ENCODE peak calls at places on chromosomes 11 and 22, in five cellular contexts. One of them, this sample, is unnamed.
A peak's percentile ranks its signal among the peaks of the same experiment; 100 is the strongest.

GRCh38 chr11:69293819-69294505 is at the start of gene MYEOV:
- DNase-seq in dorsolateral prefrontal cortex: no peak
- DNase-seq in fibroblast of lung: peak; percentile 33
- DNase-seq in Panc1: peak; percentile 86
- DNase-seq in sigmoid colon: no peak
- DNase-seq in this sample: no peak

GRCh38 chr22:21623402-21623970 is 6.3 kb downstream of the YDJC start:
- DNase-seq in fibroblast of lung: no peak
- DNase-seq in sigmoid colon: no peak
- DNase-seq in Panc1: no peak
- DNase-seq in dorsolateral prefrontal cortex: peak; percentile 53
- DNase-seq in this sample: no peak

GRCh38 chr22:37817705-37818311 is 5.4 kb upstream of the GALR3 start:
- DNase-seq in Panc1: no peak
- DNase-seq in fibroblast of lung: peak; percentile 76
- DNase-seq in sigmoid colon: peak; percentile 90
- DNase-seq in dorsolateral prefrontal cortex: peak; percentile 90
- DNase-seq in this sample: no peak

GRCh38 chr22:38110863-38111852 is 674 bp upstream of the BAIAP2L2 start:
- DNase-seq in fibroblast of lung: no peak
- DNase-seq in dorsolateral prefrontal cortex: no peak
- DNase-seq in Panc1: no peak
- DNase-seq in sigmoid colon: no peak
- DNase-seq in this sample: peak; percentile 29

GRCh38 chr11:121435796-121436511 is 16.2 kb upstream of the SORL1 start:
- DNase-seq in sigmoid colon: no peak
- DNase-seq in dorsolateral prefrontal cortex: no peak
- DNase-seq in fibroblast of lung: no peak
- DNase-seq in Panc1: no peak
- DNase-seq in this sample: no peak

GRCh38 chr11:45042560-45042959 is 91.9 kb upstream of the TP53I11 start:
- DNase-seq in Panc1: no peak
- DNase-seq in fibroblast of lung: no peak
- DNase-seq in sigmoid colon: no peak
- DNase-seq in dorsolateral prefrontal cortex: no peak
- DNase-seq in this sample: no peak

GRCh38 chr11:71252782-71253730 is 679 bp upstream of the SHANK2 start:
- DNase-seq in Panc1: no peak
- DNase-seq in dorsolateral prefrontal cortex: no peak
- DNase-seq in fibroblast of lung: peak; percentile 56
- DNase-seq in sigmoid colon: no peak
- DNase-seq in this sample: peak; percentile 89

GRCh38 chr11:66289548-66290331 is 797 bp upstream of the YIF1A start:
- DNase-seq in fibroblast of lung: no peak
- DNase-seq in Panc1: peak; percentile 24
- DNase-seq in dorsolateral prefrontal cortex: no peak
- DNase-seq in sigmoid colon: no peak
- DNase-seq in this sample: no peak

GRCh38 chr11:21554284-21554683 is 638.6 kb upstream of the ANO5 start:
- DNase-seq in Panc1: no peak
- DNase-seq in sigmoid colon: no peak
- DNase-seq in dorsolateral prefrontal cortex: no peak
- DNase-seq in fibroblast of lung: no peak
- DNase-seq in this sample: no peak

GRCh38 chr22:29245626-29246385 is 22.0 kb downstream of the RHBDD3 start:
- DNase-seq in fibroblast of lung: peak; percentile 48
- DNase-seq in sigmoid colon: peak; percentile 88
- DNase-seq in Panc1: peak; percentile 30
- DNase-seq in dorsolateral prefrontal cortex: peak; percentile 79
- DNase-seq in this sample: no peak

GRCh38 chr11:120517390-120518315 is 6.1 kb downstream of the GRIK4 start:
- DNase-seq in dorsolateral prefrontal cortex: no peak
- DNase-seq in sigmoid colon: peak; percentile 64
- DNase-seq in fibroblast of lung: peak; percentile 39
- DNase-seq in Panc1: no peak
- DNase-seq in this sample: no peak

GRCh38 chr11:124762624-124763155 is 600 bp upstream of the ESAM start:
- DNase-seq in dorsolateral prefrontal cortex: no peak
- DNase-seq in sigmoid colon: no peak
- DNase-seq in Panc1: no peak
- DNase-seq in fibroblast of lung: no peak
- DNase-seq in this sample: no peak
- H3K27me3 ChIP-seq in dorsolateral prefrontal cortex: peaks cover 21% of the 10 kb centered on the region
- H3K27me3 ChIP-seq in sigmoid colon: peaks cover 42% of the 10 kb centered on the region
- H3K27me3 ChIP-seq in Panc1: no peaks in the 10 kb centered on the region
- H3K27me3 ChIP-seq in fibroblast of lung: peaks cover 3% of the 10 kb centered on the region
- H3K27me3 ChIP-seq in this sample: peaks cover 34% of the 10 kb centered on the region

GRCh38 chr11:64186205-64187165 is 514 bp downstream of the STIP1 start:
- DNase-seq in sigmoid colon: peak; percentile 75
- DNase-seq in fibroblast of lung: peak; percentile 11
- DNase-seq in Panc1: no peak
- DNase-seq in dorsolateral prefrontal cortex: no peak
- DNase-seq in this sample: no peak
- TF ChIP-seq CTCF in sigmoid colon: no peak
- TF ChIP-seq CTCF in fibroblast of lung: no peak
- TF ChIP-seq CTCF in Panc1: no peak
- TF ChIP-seq CTCF in dorsolateral prefrontal cortex: no peak
- TF ChIP-seq CTCF in this sample: no peak

GRCh38 chr11:133930767-133931448 is 25.9 kb downstream of the IGSF9B start:
- DNase-seq in Panc1: no peak
- DNase-seq in sigmoid colon: no peak
- DNase-seq in dorsolateral prefrontal cortex: peak; percentile 63
- DNase-seq in fibroblast of lung: no peak
- DNase-seq in this sample: no peak

GRCh38 chr11:133931449-133932060 is 25.2 kb downstream of the IGSF9B start:
- DNase-seq in Panc1: no peak
- DNase-seq in sigmoid colon: no peak
- DNase-seq in fibroblast of lung: no peak
- DNase-seq in dorsolateral prefrontal cortex: no peak
- DNase-seq in this sample: no peak

GRCh38 chr11:133928628-133929059 is 28.1 kb downstream of the IGSF9B start:
- DNase-seq in fibroblast of lung: peak; percentile 20
- DNase-seq in dorsolateral prefrontal cortex: no peak
- DNase-seq in sigmoid colon: no peak
- DNase-seq in Panc1: no peak
- DNase-seq in this sample: no peak

GRCh38 chr11:133929401-133930052 is 27.2 kb downstream of the IGSF9B start:
- DNase-seq in sigmoid colon: no peak
- DNase-seq in fibroblast of lung: peak; percentile 48
- DNase-seq in dorsolateral prefrontal cortex: no peak
- DNase-seq in Panc1: no peak
- DNase-seq in this sample: no peak

GRCh38 chr11:133930053-133930766 is 26.6 kb downstream of the IGSF9B start:
- DNase-seq in fibroblast of lung: no peak
- DNase-seq in dorsolateral prefrontal cortex: no peak
- DNase-seq in sigmoid colon: no peak
- DNase-seq in Panc1: no peak
- DNase-seq in this sample: no peak
- H3K27me3 ChIP-seq in fibroblast of lung: no peaks in the 10 kb centered on the region
- H3K27me3 ChIP-seq in dorsolateral prefrontal cortex: no peaks in the 10 kb centered on the region
- H3K27me3 ChIP-seq in sigmoid colon: no peaks in the 10 kb centered on the region
- H3K27me3 ChIP-seq in Panc1: no peaks in the 10 kb centered on the region
- H3K27me3 ChIP-seq in this sample: no peaks in the 10 kb centered on the region

GRCh38 chr11:36627471-36627870 is 29.4 kb upstream of the RAG2 start:
- DNase-seq in dorsolateral prefrontal cortex: no peak
- DNase-seq in sigmoid colon: no peak
- DNase-seq in fibroblast of lung: no peak
- DNase-seq in Panc1: no peak
- DNase-seq in this sample: no peak

GRCh38 chr11:36619502-36619901 is 21.5 kb upstream of the RAG2 start:
- DNase-seq in sigmoid colon: no peak
- DNase-seq in dorsolateral prefrontal cortex: peak; percentile 19
- DNase-seq in fibroblast of lung: no peak
- DNase-seq in Panc1: no peak
- DNase-seq in this sample: no peak

GRCh38 chr11:36618025-36618700 is 20.1 kb upstream of the RAG2 start:
- DNase-seq in dorsolateral prefrontal cortex: no peak
- DNase-seq in sigmoid colon: no peak
- DNase-seq in fibroblast of lung: no peak
- DNase-seq in Panc1: no peak
- DNase-seq in this sample: no peak

GRCh38 chr11:36627006-36627405 is 29.0 kb upstream of the RAG2 start:
- DNase-seq in sigmoid colon: no peak
- DNase-seq in Panc1: no peak
- DNase-seq in fibroblast of lung: no peak
- DNase-seq in dorsolateral prefrontal cortex: no peak
- DNase-seq in this sample: no peak

DNA sequence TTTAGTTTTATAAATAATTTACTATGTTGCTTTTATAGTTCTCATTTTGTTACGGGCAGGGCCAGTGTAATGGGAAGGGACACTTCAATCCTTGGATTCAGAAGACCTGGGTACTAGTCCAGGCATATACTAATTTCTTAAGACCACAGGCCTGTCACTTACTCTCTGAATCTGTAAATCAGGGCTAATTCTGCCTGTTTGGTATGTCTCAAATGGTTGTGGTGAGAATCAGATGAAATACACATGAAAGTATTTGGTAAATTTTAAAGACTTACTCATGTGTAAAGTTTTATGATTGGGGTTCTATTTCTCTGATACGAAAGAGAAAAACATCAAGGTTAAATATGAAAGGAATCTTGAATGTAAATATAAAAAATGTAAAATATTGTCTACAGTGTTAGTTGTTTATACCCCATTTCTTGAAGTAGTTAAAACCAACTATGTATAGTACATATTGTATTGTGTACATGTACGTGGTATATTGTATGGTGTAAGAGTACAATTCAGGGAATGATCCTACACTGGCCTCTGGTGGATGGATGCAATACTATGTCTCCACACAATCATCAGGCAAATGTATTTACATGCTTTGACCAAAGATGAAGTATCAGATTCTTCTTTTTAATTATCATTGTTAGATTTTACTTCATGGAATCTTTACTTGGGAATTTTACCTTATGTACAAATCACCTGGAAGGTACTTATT is 24.5 kb upstream of the RAG2 start:
- DNase-seq in Panc1: peak; percentile 7
- DNase-seq in sigmoid colon: no peak
- DNase-seq in dorsolateral prefrontal cortex: no peak
- DNase-seq in fibroblast of lung: peak; percentile 60
- DNase-seq in this sample: no peak
- TF ChIP-seq CTCF in Panc1: peak; percentile 70
- TF ChIP-seq CTCF in sigmoid colon: peak; percentile 62
- TF ChIP-seq CTCF in dorsolateral prefrontal cortex: peak; percentile 43
- TF ChIP-seq CTCF in fibroblast of lung: peak; percentile 32
- TF ChIP-seq CTCF in this sample: peak; percentile 49

GRCh38 chr11:36251716-36252307 is 37.4 kb downstream of the COMMD9 start:
- DNase-seq in sigmoid colon: no peak
- DNase-seq in Panc1: no peak
- DNase-seq in dorsolateral prefrontal cortex: no peak
- DNase-seq in fibroblast of lung: no peak
- DNase-seq in this sample: no peak

GRCh38 chr11:36257351-36257750 is 31.9 kb downstream of the COMMD9 start:
- DNase-seq in fibroblast of lung: no peak
- DNase-seq in dorsolateral prefrontal cortex: no peak
- DNase-seq in sigmoid colon: no peak
- DNase-seq in Panc1: no peak
- DNase-seq in this sample: peak; percentile 48

GRCh38 chr11:36254739-36255138 is 34.5 kb downstream of the COMMD9 start:
- DNase-seq in Panc1: no peak
- DNase-seq in sigmoid colon: no peak
- DNase-seq in dorsolateral prefrontal cortex: no peak
- DNase-seq in fibroblast of lung: peak; percentile 47
- DNase-seq in this sample: no peak

GRCh38 chr11:36249271-36249670 is 40.0 kb downstream of the COMMD9 start:
- DNase-seq in Panc1: no peak
- DNase-seq in fibroblast of lung: peak; percentile 86
- DNase-seq in dorsolateral prefrontal cortex: no peak
- DNase-seq in sigmoid colon: no peak
- DNase-seq in this sample: peak; percentile 91

GRCh38 chr11:36253238-36253637 is 36.0 kb downstream of the COMMD9 start:
- DNase-seq in fibroblast of lung: no peak
- DNase-seq in dorsolateral prefrontal cortex: no peak
- DNase-seq in Panc1: no peak
- DNase-seq in sigmoid colon: no peak
- DNase-seq in this sample: no peak
- H3K27me3 ChIP-seq in fibroblast of lung: no peaks in the 10 kb centered on the region
- H3K27me3 ChIP-seq in dorsolateral prefrontal cortex: no peaks in the 10 kb centered on the region
- H3K27me3 ChIP-seq in Panc1: peaks cover 2% of the 10 kb centered on the region
- H3K27me3 ChIP-seq in sigmoid colon: no peaks in the 10 kb centered on the region
- H3K27me3 ChIP-seq in this sample: no peaks in the 10 kb centered on the region

DNA sequence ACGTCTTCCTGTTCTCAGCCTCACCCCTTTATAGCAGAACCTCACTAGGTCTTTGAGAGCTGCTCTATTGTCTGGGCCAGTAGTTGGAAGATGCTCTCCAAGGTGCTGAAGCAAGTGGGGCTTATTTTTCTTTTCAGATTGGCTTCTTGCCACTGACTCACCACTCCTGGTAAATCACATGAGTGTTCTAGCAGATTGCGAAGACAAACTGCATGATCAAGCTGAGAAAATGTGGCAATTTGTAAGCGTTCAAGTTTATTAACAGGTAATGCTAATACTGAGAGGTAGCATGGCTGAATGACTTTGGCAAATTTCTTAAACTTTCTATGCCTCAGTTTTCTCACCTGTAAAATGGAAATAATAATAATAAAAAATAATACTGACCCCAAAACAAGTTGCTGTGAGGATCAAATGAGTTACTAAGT is 59.2 kb downstream of the CACNG2 start:
- DNase-seq in sigmoid colon: no peak
- DNase-seq in dorsolateral prefrontal cortex: no peak
- DNase-seq in fibroblast of lung: peak; percentile 86
- DNase-seq in Panc1: peak; percentile 69
- DNase-seq in this sample: peak; percentile 59
- TF ChIP-seq CTCF in sigmoid colon: no peak
- TF ChIP-seq CTCF in dorsolateral prefrontal cortex: no peak
- TF ChIP-seq CTCF in fibroblast of lung: no peak
- TF ChIP-seq CTCF in Panc1: no peak
- TF ChIP-seq CTCF in this sample: no peak

DNA sequence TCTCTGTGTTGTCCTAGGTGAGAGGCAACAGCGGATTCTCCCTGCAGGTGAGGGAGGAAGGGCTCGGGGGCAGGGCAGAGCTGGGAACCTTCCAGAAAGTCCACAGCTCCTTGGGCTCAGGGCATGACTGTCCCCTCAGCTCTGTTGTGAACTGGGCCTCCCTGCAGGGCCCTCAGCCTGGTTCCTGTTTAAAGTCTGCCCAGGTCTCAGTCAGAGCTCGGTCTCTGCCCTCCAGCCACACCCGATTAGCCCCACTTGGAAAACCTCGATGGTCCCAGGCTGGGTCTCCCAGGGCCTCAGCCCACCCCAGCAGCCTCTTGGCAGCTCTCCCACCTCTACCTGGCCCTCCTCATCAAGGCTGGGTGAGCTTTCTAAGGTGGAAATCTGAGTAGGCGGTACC is 65.3 kb upstream of the SLC22A12 start:
- DNase-seq in fibroblast of lung: no peak
- DNase-seq in dorsolateral prefrontal cortex: no peak
- DNase-seq in Panc1: no peak
- DNase-seq in sigmoid colon: no peak
- DNase-seq in this sample: no peak
- H3K27me3 ChIP-seq in fibroblast of lung: no peaks in the 10 kb centered on the region
- H3K27me3 ChIP-seq in dorsolateral prefrontal cortex: peaks cover 4% of the 10 kb centered on the region
- H3K27me3 ChIP-seq in Panc1: peaks cover 46% of the 10 kb centered on the region
- H3K27me3 ChIP-seq in sigmoid colon: no peaks in the 10 kb centered on the region
- H3K27me3 ChIP-seq in this sample: peaks cover 9% of the 10 kb centered on the region